ENCODE peak calls at places on chromosomes 5 and 9, in eight cellular contexts. U is fibroblast of mammary gland, S is RWPE1, O is Panc1, R is fibroblast of the aortic adventitia, H is heart right ventricle, Y is type B pancreatic cell, I is GM12865. V is an unnamed sample.

GRCh38 chr5:10420926-10421325 is 20.8 kb upstream of the ROPN1L start:
- DNase-seq in U (peak), S (no peak), O (no peak), R (peak), H (no peak), Y (no peak), I (no peak), V (no peak)

GRCh38 chr5:61217251-61217650 is 55.0 kb upstream of the SMIM15 start:
- DNase-seq in U (no peak), S (no peak), O (no peak), R (no peak), H (no peak), Y (no peak), I (no peak), V (no peak)

GRCh38 chr9:117403403-117403811 is 11.4 kb downstream of the ASTN2 start:
- DNase-seq in U (no peak), S (no peak), O (no peak), R (no peak), H (no peak), Y (no peak), I (no peak), V (no peak)

GRCh38 chr9:18857769-18858168 is 175.2 kb downstream of the SAXO1 start:
- DNase-seq in U (peak), S (no peak), O (no peak), R (peak), H (no peak), Y (no peak), I (no peak), V (peak)

GRCh38 chr5:146643805-146644204 is 127.8 kb upstream of the GPR151 start:
- DNase-seq in U (no peak), S (no peak), O (no peak), R (no peak), H (no peak), Y (no peak), I (no peak), V (no peak)

GRCh38 chr9:967851-968641 is 8.4 kb upstream of the DMRT3 start:
- DNase-seq in U (peak), S (no peak), O (no peak), R (no peak), H (no peak), Y (no peak), I (no peak), V (no peak)

GRCh38 chr5:18792145-18792544 is 1157.9 kb downstream of the TAF11L14 start:
- DNase-seq in U (no peak), S (peak), O (peak), R (no peak), H (no peak), Y (no peak), I (no peak), V (peak)

GRCh38 chr9:108074900-108075299 is 585.3 kb upstream of the KLF4 start:
- DNase-seq in U (no peak), S (no peak), O (no peak), R (no peak), H (no peak), Y (no peak), I (no peak), V (no peak)

GRCh38 chr5:146076455-146076854 is 28.9 kb downstream of the PLAC8L1 start:
- DNase-seq in U (no peak), S (no peak), O (no peak), R (no peak), H (no peak), Y (no peak), I (no peak), V (no peak)

GRCh38 chr5:34659168-34659567 is 3.0 kb downstream of the RAI14 start:
- DNase-seq in U (no peak), S (no peak), O (no peak), R (no peak), H (no peak), Y (no peak), I (no peak), V (no peak)

GRCh38 chr9:92726348-92726747 is 38.3 kb downstream of the BICD2 start:
- DNase-seq in U (no peak), S (no peak), O (no peak), R (no peak), H (no peak), Y (peak), I (no peak), V (no peak)

GRCh38 chr5:168790691-168791230 is 211.6 kb upstream of the PANK3 start:
- DNase-seq in U (no peak), S (no peak), O (no peak), R (no peak), H (no peak), Y (no peak), I (no peak), V (no peak)

GRCh38 chr9:70256123-70256551 is 2.6 kb upstream of the SMC5 start:
- DNase-seq in U (peak), S (peak), O (no peak), R (peak), H (no peak), Y (no peak), I (no peak), V (peak)

GRCh38 chr5:116571568-116572321 is 2.9 kb downstream of the SEMA6A start:
- DNase-seq in U (no peak), S (no peak), O (no peak), R (no peak), H (no peak), Y (no peak), I (no peak), V (no peak)

GRCh38 chr9:114684036-114684435 is 2.0 kb upstream of the TEX48 start:
- DNase-seq in U (no peak), S (no peak), O (no peak), R (no peak), H (no peak), Y (no peak), I (no peak), V (no peak)

GRCh38 chr5:92916036-92916435 is 665.0 kb downstream of the NR2F1-AS1 start:
- DNase-seq in U (peak), S (peak), O (no peak), R (peak), H (no peak), Y (no peak), I (no peak), V (peak)

GRCh38 chr5:96669919-96670318 is 7.7 kb downstream of the CAST start:
- DNase-seq in U (no peak), S (no peak), O (no peak), R (no peak), H (no peak), Y (no peak), I (no peak), V (no peak)

GRCh38 chr9:2241461-2241874 is 226.3 kb downstream of the SMARCA2 start:
- DNase-seq in U (peak), S (no peak), O (no peak), R (no peak), H (peak), Y (peak), I (peak), V (no peak)

GRCh38 chr9:41229408-41230401 is 40.6 kb upstream of the ZNG1F start:
- DNase-seq in U (peak), S (peak), O (no peak), R (peak), H (no peak), Y (no peak), I (peak), V (peak)

GRCh38 chr9:96491079-96491879 is 41.3 kb downstream of the HABP4 start:
- DNase-seq in U (no peak), S (no peak), O (no peak), R (peak), H (no peak), Y (no peak), I (no peak), V (no peak)

GRCh38 chr9:89874351-89875321 is 269.8 kb downstream of the GADD45G start:
- DNase-seq in U (no peak), S (no peak), O (no peak), R (no peak), H (peak), Y (peak), I (no peak), V (no peak)

DNA sequence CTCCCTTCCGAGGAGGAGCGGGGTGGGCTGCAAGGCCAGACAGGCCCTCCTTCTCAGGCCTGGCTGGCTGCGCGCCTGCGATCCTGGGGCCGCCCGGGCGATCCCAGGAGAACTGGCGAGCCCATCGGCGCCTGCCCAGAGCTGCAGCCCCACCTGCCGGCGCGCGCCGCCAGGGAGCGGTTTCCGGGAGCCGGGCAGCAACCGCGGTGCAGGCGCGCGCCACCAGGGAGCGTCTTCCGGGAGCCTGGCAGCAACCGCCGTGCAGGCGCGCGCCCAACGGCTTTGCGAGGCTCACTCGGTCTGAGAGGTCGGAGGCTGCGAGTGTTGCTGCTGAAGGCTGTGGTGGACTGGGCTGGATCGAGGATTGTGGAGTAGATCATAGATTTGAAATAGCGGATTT is 668.7 kb downstream of the SPATA31A6 start:
- DNase-seq in U (peak), S (peak), O (no peak), R (peak), H (peak), Y (no peak), I (peak), V (no peak)
- TF ChIP-seq CTCF in U (no peak), S (peak), O (peak), R (peak), H (peak), Y (peak), I (peak), V (no peak)

DNA sequence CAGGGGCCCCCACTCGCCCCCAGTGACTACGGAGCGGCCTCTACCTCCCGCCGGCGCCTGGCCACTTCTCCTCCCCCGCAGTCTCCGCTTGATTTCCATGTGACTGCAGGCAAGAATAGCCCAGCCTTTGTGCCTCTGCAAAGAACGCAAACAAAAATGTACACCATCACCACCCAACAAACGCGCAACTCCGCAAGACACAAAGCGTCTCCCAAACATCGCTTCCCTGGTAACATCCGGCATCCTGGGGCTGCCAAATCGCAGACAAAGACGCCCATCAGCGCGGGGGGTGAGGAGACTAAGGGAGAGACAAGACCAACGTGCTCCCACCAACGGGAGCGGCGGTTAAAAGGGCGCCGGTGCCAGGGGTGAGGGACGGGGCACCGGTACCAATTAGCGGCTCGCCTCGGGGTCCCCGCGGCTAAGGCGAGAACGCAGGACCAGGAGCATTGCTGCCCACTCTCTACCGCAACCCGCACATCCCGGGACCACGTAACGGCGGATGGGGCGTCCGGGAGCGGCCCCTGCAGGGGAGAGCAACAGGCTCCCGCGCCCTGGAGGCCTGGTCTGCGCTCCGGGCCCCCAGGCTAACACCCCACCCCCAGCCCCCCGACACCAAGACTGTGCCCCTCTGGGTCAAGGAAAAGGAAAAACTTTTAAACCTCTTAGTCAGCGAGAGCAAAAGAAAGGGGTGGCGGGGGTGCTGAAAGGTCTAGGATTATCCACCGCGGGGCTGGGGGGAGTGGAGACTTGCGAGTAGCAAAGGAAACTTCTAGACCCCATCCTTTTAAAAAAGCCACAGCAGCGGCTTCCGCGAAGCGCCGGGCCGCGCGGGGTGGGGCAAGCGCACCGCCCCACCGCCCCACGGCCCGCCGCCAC is 885 bp downstream of the MPDZ start:
- DNase-seq in U (peak), S (peak), O (no peak), R (peak), H (peak), Y (peak), I (no peak), V (no peak)
- TF ChIP-seq CTCF in U (no peak), S (no peak), O (no peak), R (peak), H (no peak), Y (peak), I (no peak), V (no peak)

GRCh38 chr5:103441523-103441922 is 121.1 kb downstream of the NUDT12 start:
- DNase-seq in U (no peak), S (no peak), O (no peak), R (no peak), H (no peak), Y (no peak), I (no peak), V (peak)
- TF ChIP-seq CTCF in U (peak), S (no peak), O (peak), R (no peak), H (no peak), Y (peak), I (peak), V (no peak)

GRCh38 chr9:135020481-135021392 is 66.7 kb upstream of the OLFM1 start:
- DNase-seq in U (no peak), S (no peak), O (no peak), R (no peak), H (no peak), Y (no peak), I (no peak), V (no peak)

GRCh38 chr9:135019224-135019623 is 68.2 kb upstream of the OLFM1 start:
- DNase-seq in U (no peak), S (no peak), O (no peak), R (no peak), H (no peak), Y (no peak), I (no peak), V (no peak)

GRCh38 chr9:135022191-135022870 is 65.1 kb upstream of the OLFM1 start:
- DNase-seq in U (no peak), S (no peak), O (no peak), R (no peak), H (no peak), Y (no peak), I (no peak), V (no peak)

GRCh38 chr9:135023389-135023788 is 64.1 kb upstream of the OLFM1 start:
- DNase-seq in U (no peak), S (peak), O (no peak), R (no peak), H (no peak), Y (no peak), I (no peak), V (peak)

DNA sequence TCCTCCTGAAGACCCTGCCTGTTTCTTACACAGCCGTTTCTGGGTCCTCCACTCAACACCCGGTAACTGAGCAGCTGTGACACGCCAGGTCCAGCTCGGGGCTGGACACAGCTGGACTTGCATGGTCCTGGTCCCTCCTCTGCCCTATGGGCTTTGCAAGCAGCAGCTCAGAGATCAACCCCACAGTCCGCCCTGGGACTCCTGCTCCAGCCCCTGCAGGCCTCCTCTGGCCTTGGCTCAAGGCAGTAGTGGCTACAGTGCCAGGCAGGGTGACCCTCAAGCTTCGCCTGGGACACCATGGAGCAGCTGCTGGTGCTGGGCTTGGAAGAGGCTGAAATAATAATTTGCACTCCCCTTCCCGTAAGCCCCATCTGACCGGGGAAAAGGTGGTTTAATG is 66.1 kb upstream of the OLFM1 start:
- DNase-seq in U (no peak), S (no peak), O (no peak), R (no peak), H (no peak), Y (no peak), I (no peak), V (no peak)
- TF ChIP-seq CTCF in U (no peak), S (no peak), O (no peak), R (no peak), H (no peak), Y (no peak), I (no peak), V (no peak)

DNA sequence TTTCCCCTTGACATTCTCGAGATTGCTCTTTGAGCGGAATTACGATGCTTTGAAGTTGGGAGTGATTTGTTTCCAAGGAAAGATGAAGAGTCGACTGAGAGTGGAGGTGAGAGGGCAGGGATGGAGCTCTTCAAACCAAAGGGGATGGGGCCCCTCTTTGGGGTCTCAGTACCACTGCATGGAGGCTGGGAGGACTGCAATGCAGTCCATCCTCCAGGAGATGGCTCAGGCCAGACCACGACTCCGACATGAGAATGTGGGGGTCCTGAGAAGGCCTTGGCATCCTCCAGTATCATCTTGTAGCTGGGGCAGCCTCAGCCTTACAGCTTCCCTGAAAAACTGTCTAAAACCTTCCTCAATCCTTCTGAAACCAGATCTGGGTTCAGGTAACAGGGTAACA is 51.1 kb upstream of the CDKN2AIPNL start:
- DNase-seq in U (no peak), S (no peak), O (no peak), R (no peak), H (no peak), Y (no peak), I (no peak), V (no peak)
- TF ChIP-seq CTCF in U (no peak), S (no peak), O (no peak), R (no peak), H (no peak), Y (peak), I (no peak), V (no peak)

GRCh38 chr5:126837907-126838539 is 61.1 kb downstream of the LMNB1 start:
- DNase-seq in U (peak), S (no peak), O (no peak), R (peak), H (no peak), Y (no peak), I (no peak), V (peak)
- TF ChIP-seq CTCF in U (peak), S (no peak), O (no peak), R (peak), H (peak), Y (peak), I (peak), V (peak)

GRCh38 chr5:176700239-176700847 is 53.1 kb downstream of the TSPAN17 start:
- DNase-seq in U (no peak), S (no peak), O (no peak), R (no peak), H (no peak), Y (no peak), I (no peak), V (no peak)
- TF ChIP-seq CTCF in U (peak), S (no peak), O (no peak), R (no peak), H (no peak), Y (peak), I (peak), V (peak)

DNA sequence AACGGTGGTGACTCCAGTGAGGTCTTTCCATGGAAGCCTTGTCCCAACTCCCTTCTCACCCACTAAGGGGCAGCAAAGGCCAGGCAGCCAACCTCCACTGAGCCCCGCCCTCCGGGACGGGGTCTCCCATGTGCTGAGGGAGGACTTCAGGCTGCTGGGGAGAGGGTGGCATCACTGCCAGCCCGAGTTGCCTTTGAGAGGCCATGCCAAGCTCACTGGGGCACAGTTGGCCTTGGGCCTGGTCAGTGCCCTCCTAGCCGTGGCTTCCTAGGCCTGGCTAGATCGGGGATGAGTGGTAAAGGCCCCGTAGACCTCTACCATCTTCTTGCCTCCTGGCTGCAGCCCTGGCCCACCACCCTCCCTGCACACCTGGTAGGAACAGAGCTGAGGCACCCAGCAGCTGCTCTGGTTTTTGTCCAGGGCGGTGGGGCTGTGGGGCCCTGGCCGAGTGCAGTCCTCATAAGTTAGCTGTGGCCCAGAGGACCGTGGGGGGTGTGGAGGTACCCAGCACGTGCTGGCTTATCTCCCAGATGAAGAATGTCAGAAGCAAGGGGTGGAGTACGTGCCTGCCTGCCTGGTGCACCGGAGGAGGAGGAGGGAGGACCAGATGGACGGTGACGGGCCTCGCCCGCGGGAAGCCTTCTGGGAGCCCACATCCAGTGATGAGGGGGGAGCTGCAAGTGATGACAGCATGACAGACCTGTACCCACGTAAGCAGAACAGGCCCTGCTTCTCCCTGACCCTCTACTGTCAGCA is 3.2 kb downstream of the SURF2 start:
- DNase-seq in U (no peak), S (no peak), O (no peak), R (no peak), H (no peak), Y (no peak), I (no peak), V (peak)
- TF ChIP-seq CTCF in U (peak), S (no peak), O (no peak), R (peak), H (no peak), Y (peak), I (no peak), V (no peak)

V was measured in MCF 10A.